ENCODE peak calls at places on chromosomes 12 and 14, in eight cellular contexts. Q is transverse colon, M is upper lobe of left lung, P is H1, G is SK-N-SH, X is Panc1, K is spleen, T is stomach. Y is an unnamed sample.
A peak's percentile ranks its signal among the peaks of the same experiment; 100 is the strongest.

GRCh38 chr12:70661762-70662161 is 24.5 kb upstream of the PTPRB start:
- DNase-seq in T (no peak), G (no peak), M (no peak), X (no peak), K (no peak), Q (no peak), P (no peak), Y (no peak)

GRCh38 chr12:108099085-108099484 is 30.0 kb upstream of the WSCD2 start:
- DNase-seq in P (no peak), T (no peak), G (no peak), K (no peak), X (no peak), M (no peak), Q (no peak), Y (no peak)

GRCh38 chr12:118059645-118060275 is 1.2 kb downstream of the WSB2 start:
- DNase-seq in P (no peak), K (no peak), X (no peak), G (no peak), T (no peak), Q (no peak), M (no peak), Y (no peak)

GRCh38 chr12:32756476-32757158 is 920 bp upstream of the YARS2 start:
- DNase-seq in P (no peak), X (no peak), Q (no peak), G (peak; percentile 5), T (no peak), M (no peak), K (peak; percentile 69), Y (no peak)

GRCh38 chr14:53509845-53510244 is 356.7 kb upstream of the DDHD1 start:
- DNase-seq in M (no peak), T (no peak), P (no peak), X (no peak), K (no peak), Q (peak; percentile 20), G (no peak), Y (peak; percentile 35)

GRCh38 chr12:27733052-27733656 is 22.5 kb downstream of the MRPS35 start:
- DNase-seq in X (no peak), K (no peak), M (no peak), G (peak; percentile 55), T (no peak), P (no peak), Q (peak; percentile 35), Y (no peak)

GRCh38 chr14:67837011-67837624 is 17.5 kb downstream of the RAD51B start:
- DNase-seq in K (no peak), T (peak; percentile 63), Q (peak; percentile 62), P (no peak), G (peak; percentile 35), X (peak; percentile 42), M (no peak), Y (no peak)

GRCh38 chr12:52903285-52903854 is 1.5 kb downstream of the KRT8 start:
- DNase-seq in G (peak; percentile 72), K (peak; percentile 82), M (peak; percentile 93), Q (peak; percentile 83), P (peak; percentile 61), X (no peak), T (peak; percentile 76), Y (peak; percentile 71)

GRCh38 chr12:119198440-119198839 is 19.7 kb downstream of the HSPB8 start:
- DNase-seq in M (no peak), Q (no peak), T (no peak), G (no peak), X (no peak), K (no peak), P (no peak), Y (no peak)

GRCh38 chr12:79454338-79454777 is 236.4 kb downstream of the PAWR start:
- DNase-seq in K (no peak), P (no peak), Q (no peak), M (no peak), X (no peak), T (no peak), G (no peak), Y (no peak)

GRCh38 chr12:92290016-92290685 is 144.5 kb upstream of the BTG1 start:
- DNase-seq in T (no peak), X (no peak), M (no peak), Q (no peak), G (no peak), P (no peak), K (no peak), Y (no peak)

GRCh38 chr14:20499108-20499507 is 6.2 kb upstream of the RNASE10 start:
- DNase-seq in Q (no peak), X (no peak), G (no peak), T (no peak), K (no peak), M (no peak), P (peak; percentile 13), Y (no peak)

GRCh38 chr12:67433393-67434175 is 164.4 kb downstream of the CAND1 start:
- DNase-seq in M (no peak), T (no peak), K (no peak), Q (no peak), P (no peak), G (no peak), X (no peak), Y (no peak)

GRCh38 chr12:131368073-131369071 is 342.5 kb upstream of the SFSWAP start:
- DNase-seq in G (peak; percentile 85), X (no peak), M (peak; percentile 70), Q (no peak), P (no peak), T (peak; percentile 17), K (peak; percentile 72), Y (no peak)

GRCh38 chr12:113090740-113091139 is 34.2 kb downstream of the DTX1 start:
- DNase-seq in G (no peak), M (peak; percentile 73), Q (no peak), K (peak; percentile 83), X (no peak), T (no peak), P (no peak), Y (no peak)

GRCh38 chr14:97977711-97978261 is 1180.6 kb downstream of the VRK1 start:
- DNase-seq in K (peak; percentile 90), M (peak; percentile 91), X (no peak), T (peak; percentile 59), P (no peak), G (peak; percentile 60), Q (peak; percentile 75), Y (peak; percentile 81)

GRCh38 chr14:76919811-76920571 is 93.8 kb downstream of the LRRC74A start:
- DNase-seq in X (no peak), Q (peak; percentile 35), T (peak; percentile 32), K (no peak), G (peak; percentile 86), M (peak; percentile 82), P (no peak), Y (no peak)

DNA sequence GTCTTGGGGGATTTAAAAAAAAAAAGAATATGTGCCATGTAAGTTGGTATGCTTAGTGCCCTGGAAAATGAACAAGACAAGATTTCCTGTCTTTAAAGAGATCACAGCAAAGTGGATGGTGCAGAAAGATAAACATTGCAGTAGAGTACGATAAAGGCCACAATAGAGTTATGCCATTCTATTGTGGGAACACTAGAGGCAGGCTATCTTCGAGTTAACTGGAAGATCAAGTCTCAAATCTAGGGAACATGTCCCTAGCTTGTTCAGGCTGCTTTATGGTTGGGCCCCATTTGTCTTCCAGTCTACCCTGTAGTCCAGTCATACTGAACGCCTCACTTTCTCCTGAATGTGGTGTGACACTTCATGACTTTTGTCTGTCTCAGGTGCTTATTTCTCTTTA is 18.7 kb upstream of the CCT2 start:
- DNase-seq in K (no peak), M (no peak), Q (no peak), G (no peak), T (no peak), P (no peak), X (no peak), Y (no peak)
- TF ChIP-seq CTCF in K (no peak), M (no peak), Q (no peak), G (peak; percentile 19), T (no peak), P (peak; percentile 43), X (peak; percentile 34), Y (no peak)

DNA sequence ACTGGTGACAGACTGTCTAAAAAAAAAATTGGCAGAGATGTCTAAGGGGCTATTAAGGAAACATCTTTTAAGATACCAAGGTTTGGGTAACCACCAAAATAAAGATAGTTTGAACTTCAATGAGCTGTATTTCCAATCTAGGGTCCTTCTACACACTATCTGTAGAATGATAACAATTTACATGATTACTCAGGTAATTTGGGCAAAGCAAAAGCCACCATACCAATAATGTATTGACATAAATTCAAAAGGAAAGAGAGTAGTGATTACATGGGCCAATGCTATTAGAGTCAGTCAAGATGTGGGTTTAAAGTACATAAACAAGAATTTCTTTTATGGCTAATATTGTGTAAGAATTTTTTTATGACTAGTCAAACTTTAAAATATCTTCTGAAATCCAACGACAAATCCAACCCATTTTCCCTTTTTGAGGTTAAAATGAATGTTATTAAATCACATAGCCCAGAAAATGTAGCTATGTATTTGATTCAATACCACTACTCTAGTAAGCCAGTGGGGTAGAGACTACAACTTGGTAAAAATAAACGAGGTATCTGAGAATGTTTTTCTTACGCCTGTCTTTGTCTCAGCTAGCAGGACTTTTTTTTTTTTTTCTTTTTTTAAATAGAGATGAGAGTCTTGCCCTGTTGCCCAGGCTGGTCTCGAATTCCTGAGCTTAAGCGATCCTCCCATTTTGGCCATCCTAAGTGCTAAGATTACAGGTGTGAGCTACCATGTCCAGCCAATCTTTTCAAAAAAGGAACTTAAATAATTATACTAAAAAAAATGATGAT is 10.4 kb downstream of the PNN start:
- DNase-seq in G (no peak), P (no peak), X (no peak), M (no peak), K (no peak), T (no peak), Q (no peak), Y (no peak)
- TF ChIP-seq POLR2AphosphoS5 in G (no peak), P (no peak), X (peak; percentile 51), M (no peak), K (no peak), T (no peak), Q (no peak), Y (no peak)

DNA sequence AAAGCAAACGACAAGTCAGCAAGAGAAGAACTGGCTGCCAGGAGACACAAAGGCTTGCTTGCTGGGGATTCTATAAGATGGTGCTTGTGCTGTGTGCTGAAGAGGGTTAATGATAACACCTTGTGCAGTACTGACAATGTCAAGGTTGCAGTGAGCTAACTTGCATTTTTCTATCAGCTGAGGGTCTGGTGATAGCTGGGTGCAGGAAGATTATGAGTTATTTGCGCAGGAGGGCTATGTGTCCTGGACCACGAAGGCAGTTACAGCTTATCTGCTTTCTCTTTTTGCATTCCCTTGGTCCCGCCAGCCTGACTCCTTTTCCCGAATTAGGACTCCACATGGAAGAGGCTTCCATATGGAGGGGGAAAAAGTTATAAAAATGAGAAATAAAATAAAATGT is 42.4 kb downstream of the R3HDM2 start:
- DNase-seq in K (no peak), X (no peak), P (no peak), T (no peak), Q (no peak), G (no peak), M (no peak), Y (no peak)
- TF ChIP-seq CTCF in K (no peak), X (no peak), P (no peak), T (no peak), Q (no peak), G (no peak), M (no peak), Y (no peak)

GRCh38 chr14:49954171-49954631 is 61.3 kb downstream of the ARF6 start:
- DNase-seq in P (no peak), M (no peak), Q (no peak), G (no peak), X (no peak), T (no peak), K (no peak), Y (no peak)
- TF ChIP-seq POLR2AphosphoS5 in P (no peak), M (no peak), Q (no peak), G (no peak), X (no peak), T (no peak), K (no peak), Y (no peak)